ENCODE peak calls at places on chromosomes 13 and 19, in four cellular contexts. S is NCI-H2081, W is cerebellar cortex, L is left ventricle myocardium inferior. M is an unnamed sample.
A peak's percentile ranks its signal among the peaks of the same experiment; 100 is the strongest.

GRCh38 chr13:28100149-28101121 is at the start of gene FLT3:
- DNase-seq in S (no peak), W (peak; percentile 73), L (peak; percentile 18), M (no peak)

GRCh38 chr19:43560687-43561086 is 14.6 kb downstream of the XRCC1 start:
- DNase-seq in S (no peak), W (no peak), L (no peak), M (no peak)

GRCh38 chr13:91879360-91879759 is 480.9 kb downstream of the GPC5 start:
- DNase-seq in S (no peak), W (no peak), L (no peak), M (no peak)

GRCh38 chr19:29771708-29772415 is 39.9 kb upstream of the CCNE1 start:
- DNase-seq in S (no peak), W (peak; percentile 80), L (peak; percentile 28), M (no peak)

GRCh38 chr13:29511439-29511814 is 84.1 kb downstream of the SLC7A1 start:
- DNase-seq in S (no peak), W (no peak), L (no peak), M (no peak)

GRCh38 chr19:3075605-3076431 is 13.5 kb upstream of the TLE5 start:
- DNase-seq in S (peak; percentile 80), W (peak; percentile 68), L (peak; percentile 51), M (no peak)

GRCh38 chr13:100941377-100941776 is 266.8 kb upstream of the TMTC4 start:
- DNase-seq in S (no peak), W (no peak), L (no peak), M (no peak)

GRCh38 chr13:109859216-109859835 is 72.9 kb upstream of the IRS2 start:
- DNase-seq in S (no peak), W (no peak), L (no peak), M (no peak)

GRCh38 chr19:17794731-17795494 is at the start of gene B3GNT3:
- DNase-seq in S (peak; percentile 55), W (no peak), L (peak; percentile 38), M (no peak)

GRCh38 chr19:6216236-6216995 is 63.4 kb downstream of the MLLT1 start:
- DNase-seq in S (no peak), W (no peak), L (no peak), M (no peak)

GRCh38 chr13:43153436-43154082 is 130.2 kb downstream of the DNAJC15 start:
- DNase-seq in S (no peak), W (no peak), L (no peak), M (no peak)

GRCh38 chr19:19661675-19662251 is 1.7 kb downstream of the ATP13A1 start:
- DNase-seq in S (no peak), W (no peak), L (no peak), M (no peak)

M was measured in right atrium auricular region.